ENCODE peak calls at places on chromosomes 5 and 9, in five cellular contexts. B is CD8-positive, alpha-beta T cell; S is mesenchymal stem cell; O is amniotic stem cell; T is SJSA1. C is an unnamed sample.

GRCh38 chr9:33227013-33227398 is 13.0 kb upstream of the SPINK4 start:
- DNase-seq in B (no peak), S (no peak), O (no peak), T (no peak), C (no peak)

GRCh38 chr5:65482280-65482726 is 583 bp upstream of the ADAMTS6 start:
- DNase-seq in B (no peak), S (peak), O (peak), T (no peak), C (no peak)

GRCh38 chr9:13688990-13689600 is 409.6 kb upstream of the MPDZ start:
- DNase-seq in B (no peak), S (peak), O (no peak), T (no peak), C (no peak)

GRCh38 chr5:27129926-27130325 is 91.5 kb upstream of the CDH9 start:
- DNase-seq in B (no peak), S (no peak), O (no peak), T (no peak), C (no peak)

GRCh38 chr5:146703499-146703898 is 175.1 kb downstream of the PPP2R2B start:
- DNase-seq in B (no peak), S (no peak), O (no peak), T (no peak), C (no peak)

GRCh38 chr5:154384480-154385235 is 61.1 kb upstream of the SAP30L start:
- DNase-seq in B (no peak), S (no peak), O (no peak), T (no peak), C (no peak)

GRCh38 chr5:22986281-22986680 is 133.1 kb upstream of the CDH12 start:
- DNase-seq in B (no peak), S (no peak), O (no peak), T (no peak), C (no peak)

GRCh38 chr5:40623480-40624420 is 56.0 kb upstream of the PTGER4 start:
- DNase-seq in B (no peak), S (no peak), O (no peak), T (no peak), C (no peak)

GRCh38 chr5:35438786-35439185 is 178.9 kb upstream of the SPEF2 start:
- DNase-seq in B (no peak), S (no peak), O (no peak), T (no peak), C (no peak)

GRCh38 chr5:103393131-103393754 is 134.7 kb downstream of the MACIR start:
- DNase-seq in B (no peak), S (peak), O (no peak), T (no peak), C (no peak)

GRCh38 chr9:34809504-34810186 is 99.7 kb upstream of the CCL21 start:
- DNase-seq in B (no peak), S (peak), O (no peak), T (no peak), C (no peak)

GRCh38 chr5:168706655-168707069 is 127.5 kb upstream of the PANK3 start:
- DNase-seq in B (no peak), S (peak), O (no peak), T (no peak), C (no peak)

GRCh38 chr5:13745508-13745907 is 199.0 kb downstream of the DNAH5 start:
- DNase-seq in B (no peak), S (peak), O (no peak), T (no peak), C (no peak)

GRCh38 chr5:61401726-61402125 is 69.7 kb downstream of the ZSWIM6 start:
- DNase-seq in B (no peak), S (peak), O (no peak), T (no peak), C (no peak)

GRCh38 chr5:137735531-137736284 is at the start of gene KLHL3:
- DNase-seq in B (peak), S (peak), O (no peak), T (no peak), C (peak)

GRCh38 chr9:76571288-76572204 is 112.6 kb downstream of the GCNT1 start:
- DNase-seq in B (no peak), S (no peak), O (no peak), T (no peak), C (no peak)

GRCh38 chr5:41234475-41234874 is 21.1 kb upstream of the C6 start:
- DNase-seq in B (no peak), S (no peak), O (no peak), T (no peak), C (no peak)

GRCh38 chr5:175542232-175542965 is 64.0 kb downstream of the SFXN1 start:
- DNase-seq in B (no peak), S (no peak), O (no peak), T (no peak), C (no peak)

GRCh38 chr5:68368280-68368679 is 152.7 kb downstream of the PIK3R1 start:
- DNase-seq in B (no peak), S (no peak), O (no peak), T (no peak), C (no peak)

GRCh38 chr9:23672121-23672520 is 153.9 kb downstream of the ELAVL2 start:
- DNase-seq in B (no peak), S (no peak), O (no peak), T (no peak), C (no peak)

GRCh38 chr9:116495725-116496124 is 191.4 kb upstream of the TRIM32 start:
- DNase-seq in B (no peak), S (no peak), O (no peak), T (no peak), C (no peak)

GRCh38 chr9:76257224-76257794 is 136.9 kb downstream of the RFK start:
- DNase-seq in B (no peak), S (no peak), O (no peak), T (no peak), C (no peak)

GRCh38 chr5:93601053-93601429 is 18.0 kb downstream of the NR2F1 start:
- DNase-seq in B (no peak), S (no peak), O (no peak), T (no peak), C (no peak)

GRCh38 chr5:178247481-178248456 is 15.2 kb upstream of the PHYKPL start:
- DNase-seq in B (peak), S (no peak), O (no peak), T (no peak), C (no peak)

GRCh38 chr5:77211013-77211690 is 672 bp downstream of the PDE8B start:
- DNase-seq in B (no peak), S (no peak), O (no peak), T (no peak), C (no peak)

GRCh38 chr9:109156705-109157104 is 10.3 kb downstream of the FRRS1L start:
- DNase-seq in B (no peak), S (no peak), O (no peak), T (no peak), C (no peak)

GRCh38 chr5:30994170-30994569 is 199.3 kb upstream of the CDH6 start:
- DNase-seq in B (no peak), S (no peak), O (no peak), T (no peak), C (no peak)

GRCh38 chr9:9341203-9341602 is 1271.6 kb downstream of the PTPRD start:
- DNase-seq in B (no peak), S (no peak), O (no peak), T (no peak), C (no peak)

GRCh38 chr9:126830827-126831226 is 26.0 kb downstream of the ZBTB43 start:
- DNase-seq in B (no peak), S (no peak), O (no peak), T (no peak), C (no peak)

GRCh38 chr9:1294641-1295040 is 244.5 kb downstream of the DMRT2 start:
- DNase-seq in B (no peak), S (no peak), O (no peak), T (no peak), C (no peak)

GRCh38 chr5:78533356-78533755 is 115.2 kb downstream of the LHFPL2 start:
- DNase-seq in B (no peak), S (peak), O (no peak), T (no peak), C (no peak)

GRCh38 chr9:130240410-130241197 is 25.0 kb upstream of the HMCN2 start:
- DNase-seq in B (no peak), S (peak), O (peak), T (peak), C (no peak)

GRCh38 chr5:169717298-169717697 is 80.2 kb downstream of the DOCK2 start:
- DNase-seq in B (no peak), S (no peak), O (no peak), T (peak), C (no peak)

GRCh38 chr9:73951147-73951546 is 546.0 kb upstream of the RORB start:
- DNase-seq in B (no peak), S (no peak), O (no peak), T (no peak), C (no peak)

C was measured in activated T-helper 9 cell treated with anti-CD3 and anti-CD28 coated beads, Interleukin-2, amount 50 U/mL, for 16 hours.